ENCODE peak calls at places on chromosomes 11 and 22, in ten cellular contexts. O is amniotic epithelial cell, I is T-cell, L is pancreas, C is KBM-7, S is NCI-H510A treated with DMSO at 0.1 percent for 48 hours, Q is AG04450, H is mammary epithelial cell, M is GM23338, V is A549. P is an unnamed sample.

GRCh38 chr11:19499999-19500398 is 212.6 kb upstream of the NAV2 start:
- DNase-seq in I (no peak), H (no peak), V (no peak), M (no peak), S (no peak), C (no peak), O (peak), L (no peak), Q (no peak), P (no peak)

GRCh38 chr11:67437082-67437821 is at the start of gene PTPRCAP:
- DNase-seq in V (no peak), Q (no peak), L (peak), O (no peak), S (no peak), H (no peak), I (peak), C (peak), M (peak), P (peak)

GRCh38 chr11:78654071-78654470 is 79.4 kb upstream of the NARS2 start:
- DNase-seq in S (no peak), L (no peak), O (no peak), Q (no peak), M (peak), V (no peak), H (no peak), C (no peak), I (no peak), P (no peak)

GRCh38 chr11:132994038-132994502 is 538.2 kb downstream of the OPCML start:
- DNase-seq in O (no peak), L (no peak), Q (no peak), H (no peak), S (peak), I (no peak), V (no peak), C (no peak), M (peak), P (no peak)

GRCh38 chr22:31343235-31344191 is 2.6 kb downstream of the PATZ1 start:
- DNase-seq in H (peak), M (peak), C (peak), L (peak), V (no peak), O (no peak), S (peak), I (no peak), Q (no peak), P (peak)

GRCh38 chr11:120058931-120059330 is 79.0 kb downstream of the TRIM29 start:
- DNase-seq in O (no peak), M (no peak), Q (no peak), S (no peak), V (no peak), I (no peak), H (no peak), C (no peak), L (no peak), P (no peak)

GRCh38 chr22:45067731-45068130 is 57.9 kb upstream of the PHF21B start:
- DNase-seq in L (no peak), C (no peak), S (no peak), I (no peak), V (no peak), O (no peak), M (no peak), H (no peak), Q (no peak), P (no peak)

GRCh38 chr11:118436639-118437045 is 350 bp downstream of the KMT2A start:
- DNase-seq in Q (no peak), S (no peak), V (no peak), C (no peak), L (no peak), I (no peak), M (peak), O (no peak), H (no peak), P (peak)

GRCh38 chr11:101336155-101336554 is 206.5 kb upstream of the PGR start:
- DNase-seq in S (no peak), O (no peak), V (no peak), L (no peak), C (no peak), Q (no peak), M (no peak), H (no peak), I (no peak), P (no peak)

GRCh38 chr11:102010776-102011500 is 36.3 kb upstream of the CFAP300 start:
- DNase-seq in V (peak), Q (peak), H (peak), M (peak), O (peak), L (no peak), C (no peak), I (no peak), S (no peak), P (peak)

GRCh38 chr11:102244681-102245409 is 72.4 kb upstream of the BIRC3 start:
- DNase-seq in C (no peak), I (no peak), H (peak), V (peak), O (peak), L (no peak), Q (no peak), S (no peak), M (no peak), P (no peak)

GRCh38 chr11:8261316-8261715 is 2.4 kb downstream of the LMO1 start:
- DNase-seq in V (no peak), M (no peak), H (no peak), O (no peak), I (no peak), C (no peak), L (peak), S (no peak), Q (no peak), P (no peak)